ENCODE peak calls at places on chromosome 19, in nine cellular contexts. X, M, Q, T, Z, O, B, P and F are unnamed samples.

GRCh38 chr19:2223959-2224358 is 12.2 kb downstream of the PLEKHJ1 start:
- DNase-seq in X (no peak), M (no peak), Q (no peak), T (no peak), Z (no peak), O (no peak), B (no peak), P (no peak), F (no peak)

GRCh38 chr19:19594371-19594770 is 24.1 kb downstream of the PBX4 start:
- DNase-seq in X (no peak), M (no peak), Q (no peak), T (no peak), Z (no peak), O (no peak), B (no peak), P (no peak), F (no peak)

GRCh38 chr19:49328741-49329140 is 3.8 kb upstream of the SLC6A16 start:
- DNase-seq in X (no peak), M (no peak), Q (no peak), T (no peak), Z (no peak), O (no peak), B (no peak), P (no peak), F (no peak)

GRCh38 chr19:33194884-33195710 is 967 bp downstream of the LRP3 start:
- DNase-seq in X (peak), M (peak), Q (no peak), T (peak), Z (peak), O (peak), B (no peak), P (peak), F (no peak)

GRCh38 chr19:15290149-15290548 is 42.2 kb downstream of the BRD4 start:
- DNase-seq in X (no peak), M (no peak), Q (no peak), T (no peak), Z (no peak), O (no peak), B (no peak), P (no peak), F (no peak)

GRCh38 chr19:44752123-44752815 is 3.8 kb downstream of the BCL3 start:
- DNase-seq in X (no peak), M (no peak), Q (no peak), T (no peak), Z (no peak), O (no peak), B (no peak), P (no peak), F (no peak)

GRCh38 chr19:55644842-55645511 is 1.5 kb downstream of the ZNF581 start:
- DNase-seq in X (peak), M (no peak), Q (no peak), T (no peak), Z (no peak), O (no peak), B (no peak), P (no peak), F (no peak)

GRCh38 chr19:15266683-15267082 is 34.4 kb upstream of the EPHX3 start:
- DNase-seq in X (no peak), M (no peak), Q (no peak), T (no peak), Z (no peak), O (no peak), B (no peak), P (no peak), F (no peak)

GRCh38 chr19:38433268-38433733 is at the start of gene RYR1:
- DNase-seq in X (no peak), M (peak), Q (no peak), T (peak), Z (no peak), O (no peak), B (peak), P (peak), F (peak)

GRCh38 chr19:33240181-33240771 is 14.6 kb upstream of the SLC7A10 start:
- DNase-seq in X (peak), M (no peak), Q (no peak), T (no peak), Z (no peak), O (no peak), B (no peak), P (no peak), F (no peak)

GRCh38 chr19:35557539-35558399 is 5.7 kb downstream of the ATP4A start:
- DNase-seq in X (peak), M (peak), Q (no peak), T (peak), Z (peak), O (peak), B (peak), P (peak), F (peak)

GRCh38 chr19:36103842-36104552 is 6.9 kb upstream of the OVOL3 start:
- DNase-seq in X (no peak), M (no peak), Q (no peak), T (no peak), Z (peak), O (no peak), B (no peak), P (no peak), F (no peak)

GRCh38 chr19:17909017-17909732 is 23.6 kb upstream of the CCDC124 start:
- DNase-seq in X (no peak), M (no peak), Q (no peak), T (no peak), Z (peak), O (no peak), B (no peak), P (no peak), F (no peak)

GRCh38 chr19:17074628-17075034 is 621 bp downstream of the HAUS8 start:
- DNase-seq in X (no peak), M (no peak), Q (no peak), T (no peak), Z (no peak), O (no peak), B (no peak), P (no peak), F (no peak)

GRCh38 chr19:31678421-31678820 is 329.2 kb upstream of the TSHZ3 start:
- DNase-seq in X (no peak), M (no peak), Q (no peak), T (peak), Z (no peak), O (no peak), B (no peak), P (no peak), F (no peak)

GRCh38 chr19:44726465-44726864 is 22.0 kb upstream of the BCL3 start:
- DNase-seq in X (no peak), M (no peak), Q (no peak), T (no peak), Z (no peak), O (no peak), B (no peak), P (no peak), F (no peak)

GRCh38 chr19:16400911-16401675 is 70.7 kb downstream of the EPS15L1 start:
- DNase-seq in X (no peak), M (no peak), Q (no peak), T (peak), Z (peak), O (no peak), B (no peak), P (peak), F (no peak)

GRCh38 chr19:36972594-36972993 is 56.5 kb downstream of the ZNF568 start:
- DNase-seq in X (peak), M (no peak), Q (no peak), T (no peak), Z (no peak), O (no peak), B (no peak), P (no peak), F (no peak)

GRCh38 chr19:11549386-11549953 is 9.6 kb downstream of the ELOF1 start:
- DNase-seq in X (peak), M (no peak), Q (no peak), T (no peak), Z (no peak), O (no peak), B (no peak), P (no peak), F (no peak)

GRCh38 chr19:11550265-11550664 is 8.8 kb downstream of the ELOF1 start:
- DNase-seq in X (no peak), M (no peak), Q (no peak), T (no peak), Z (no peak), O (no peak), B (no peak), P (no peak), F (no peak)

GRCh38 chr19:11554160-11554559 is 4.9 kb downstream of the ELOF1 start:
- DNase-seq in X (no peak), M (no peak), Q (no peak), T (no peak), Z (no peak), O (no peak), B (no peak), P (no peak), F (no peak)

GRCh38 chr19:11552666-11553372 is 6.2 kb downstream of the ELOF1 start:
- DNase-seq in X (no peak), M (no peak), Q (no peak), T (no peak), Z (no peak), O (no peak), B (no peak), P (no peak), F (no peak)

DNA sequence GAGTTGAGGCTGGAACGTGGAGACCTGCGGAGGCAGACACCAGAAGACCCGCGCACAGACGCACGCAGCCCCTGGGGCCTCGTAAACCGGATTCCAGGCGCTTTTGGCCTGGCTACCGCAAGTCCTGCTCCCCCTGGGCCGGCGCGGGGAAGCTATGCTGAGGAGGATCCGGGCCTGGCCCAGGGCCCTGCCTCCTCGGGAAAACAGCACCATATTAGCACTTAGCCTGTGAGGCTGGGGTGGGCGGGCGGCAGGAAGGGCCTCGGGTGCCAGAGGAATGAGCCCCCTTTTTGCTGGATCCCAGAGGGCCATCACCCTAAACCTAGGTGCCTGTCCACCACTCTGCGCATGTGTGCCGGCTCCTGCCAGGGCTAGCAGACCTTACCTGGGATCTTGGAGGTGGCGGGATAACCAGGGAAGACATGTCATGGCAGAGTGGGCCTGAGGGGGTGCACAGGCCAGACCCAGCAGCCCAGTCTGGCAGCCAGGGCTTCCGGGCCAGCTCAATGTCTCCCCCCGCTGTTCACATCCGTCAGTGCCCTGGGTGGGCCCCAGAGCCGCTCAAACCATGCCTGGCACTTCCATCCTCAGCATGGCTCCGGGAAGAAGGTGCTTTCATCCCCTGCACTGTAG is 7.3 kb downstream of the ELOF1 start:
- DNase-seq in X (no peak), M (peak), Q (no peak), T (no peak), Z (no peak), O (peak), B (no peak), P (peak), F (no peak)
- TF ChIP-seq CTCF in X (no peak), M (peak), Q (peak), T (peak), Z (peak), O (peak), B (no peak), P (peak), F (peak)

DNA sequence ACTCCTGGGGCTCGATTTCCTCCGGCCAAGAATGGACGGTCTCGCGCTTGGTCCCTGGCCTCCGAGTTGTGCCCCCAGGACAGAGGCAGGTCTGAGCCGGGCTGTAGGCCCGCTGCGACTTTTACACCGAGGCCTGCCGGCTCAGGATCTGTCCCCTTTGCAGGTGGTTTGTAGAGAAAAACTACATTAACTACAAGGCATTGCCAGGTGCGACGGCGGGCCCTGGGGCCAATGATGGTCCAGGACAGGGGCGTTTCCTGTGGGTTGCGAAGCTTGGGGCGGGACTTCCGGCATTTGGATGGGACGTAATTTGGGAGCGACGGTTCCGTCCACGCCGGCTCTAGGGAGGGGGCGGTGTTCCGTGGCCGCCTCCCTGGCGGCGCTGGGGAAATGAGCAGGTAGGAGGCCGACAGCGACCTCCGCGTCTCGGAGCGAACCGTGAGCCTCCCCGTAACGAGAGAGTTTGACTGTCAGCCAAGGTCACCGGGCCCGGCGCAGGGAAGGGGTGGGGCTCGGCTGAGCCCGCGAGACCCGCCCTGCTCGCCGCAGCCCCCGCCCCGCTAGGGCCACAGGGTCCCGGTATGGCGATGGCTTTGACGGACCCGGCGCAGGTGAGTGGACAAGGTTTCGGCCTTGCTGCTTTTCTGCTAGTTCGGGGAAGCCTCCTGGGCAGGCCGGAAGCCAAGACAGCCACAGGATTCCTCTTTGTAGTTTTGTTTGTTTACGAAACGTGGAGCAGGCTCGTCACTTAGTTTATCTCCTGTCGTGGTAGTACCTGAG is at the start of gene ZNF805:
- DNase-seq in X (peak), M (peak), Q (peak), T (peak), Z (peak), O (peak), B (peak), P (peak), F (peak)
- TF ChIP-seq CTCF in X (no peak), M (no peak), Q (no peak), T (no peak), Z (peak), O (no peak), B (no peak), P (peak), F (peak)

GRCh38 chr19:6354098-6354674 is 7.1 kb upstream of the CLPP start:
- DNase-seq in X (peak), M (peak), Q (no peak), T (peak), Z (no peak), O (no peak), B (no peak), P (no peak), F (no peak)
- TF ChIP-seq CTCF in X (peak), M (peak), Q (peak), T (peak), Z (peak), O (no peak), B (no peak), P (peak), F (peak)

GRCh38 chr19:46386996-46387712 is 26.2 kb downstream of the CCDC8 start:
- DNase-seq in X (no peak), M (no peak), Q (no peak), T (no peak), Z (no peak), O (no peak), B (no peak), P (no peak), F (no peak)
- TF ChIP-seq CTCF in X (no peak), M (no peak), Q (no peak), T (no peak), Z (no peak), O (no peak), B (no peak), P (no peak), F (no peak)

GRCh38 chr19:4115050-4115817 is 8.7 kb downstream of the MAP2K2 start:
- DNase-seq in X (no peak), M (no peak), Q (no peak), T (no peak), Z (no peak), O (peak), B (peak), P (no peak), F (no peak)
- TF ChIP-seq CTCF in X (no peak), M (no peak), Q (no peak), T (no peak), Z (no peak), O (peak), B (no peak), P (no peak), F (no peak)

GRCh38 chr19:5826531-5827341 is 12.8 kb downstream of the FUT6 start:
- DNase-seq in X (peak), M (peak), Q (no peak), T (peak), Z (no peak), O (peak), B (no peak), P (peak), F (peak)
- TF ChIP-seq CTCF in X (no peak), M (peak), Q (no peak), T (no peak), Z (peak), O (peak), B (no peak), P (no peak), F (no peak)